ENCODE peak calls at places on chromosomes 12 and 14, in five cellular contexts. A, F, M, Y and Z are unnamed samples.

GRCh38 chr12:57761391-57761998 is 5.4 kb downstream of the CYP27B1 start:
- DNase-seq in A (no peak), F (no peak), Y (no peak), M (no peak), Z (no peak)

GRCh38 chr12:107610030-107610859 is 75.4 kb upstream of the PWP1 start:
- DNase-seq in A (no peak), F (peak), M (no peak), Y (peak), Z (no peak)

GRCh38 chr12:92028039-92028709 is 117.5 kb downstream of the BTG1 start:
- DNase-seq in Y (no peak), F (no peak), A (no peak), M (no peak), Z (no peak)

GRCh38 chr12:121560392-121561021 is 20.3 kb downstream of the KDM2B start:
- DNase-seq in F (no peak), M (no peak), A (no peak), Y (peak), Z (no peak)

GRCh38 chr12:32369202-32369601 is 30.2 kb upstream of the FGD4 start:
- DNase-seq in A (no peak), Y (no peak), F (no peak), M (no peak), Z (no peak)

GRCh38 chr14:53929871-53930685 is 26.5 kb downstream of the BMP4 start:
- DNase-seq in M (peak), A (no peak), F (no peak), Y (peak), Z (no peak)

GRCh38 chr14:72924332-72924731 is 1.9 kb upstream of the DCAF4 start:
- DNase-seq in A (no peak), M (no peak), F (no peak), Y (no peak), Z (no peak)

GRCh38 chr12:92010853-92011701 is 134.6 kb downstream of the BTG1 start:
- DNase-seq in Y (no peak), A (no peak), M (no peak), F (no peak), Z (no peak)

GRCh38 chr12:70319632-70320031 is 46.5 kb upstream of the KCNMB4 start:
- DNase-seq in A (no peak), Y (no peak), M (no peak), F (no peak), Z (no peak)

GRCh38 chr14:55514819-55515470 is 65.1 kb upstream of the KTN1 start:
- DNase-seq in Y (no peak), F (no peak), A (no peak), M (no peak), Z (no peak)

GRCh38 chr14:51014086-51014485 is 69.8 kb upstream of the PYGL start:
- DNase-seq in Y (no peak), A (no peak), F (no peak), M (no peak), Z (no peak)

GRCh38 chr12:99455350-99456037 is 192.1 kb upstream of the GARIN6 start:
- DNase-seq in M (no peak), Y (peak), F (no peak), A (no peak), Z (no peak)

GRCh38 chr14:99884834-99885648 is 91.8 kb downstream of the EML1 start:
- DNase-seq in F (no peak), A (no peak), M (peak), Y (no peak), Z (no peak)

GRCh38 chr12:52260351-52261210 is 13.9 kb upstream of the KRT86 start:
- DNase-seq in A (no peak), F (no peak), M (no peak), Y (no peak), Z (no peak)

GRCh38 chr12:2543801-2544200 is 251.0 kb upstream of the FKBP4 start:
- DNase-seq in M (no peak), F (no peak), A (no peak), Y (no peak), Z (no peak)

GRCh38 chr14:51095854-51096823 is 1.2 kb upstream of the TRIM9 start:
- DNase-seq in Y (no peak), M (no peak), F (no peak), A (peak), Z (no peak)

GRCh38 chr12:77940011-77940423 is 109.3 kb downstream of the NAV3 start:
- DNase-seq in M (no peak), Y (peak), F (no peak), A (no peak), Z (no peak)

GRCh38 chr14:58730793-58731464 is 93.2 kb downstream of the DACT1 start:
- DNase-seq in A (no peak), Y (no peak), M (no peak), F (no peak), Z (no peak)

GRCh38 chr14:52706286-52706685 is 714 bp upstream of the PSMC6 start:
- DNase-seq in F (peak), A (peak), Y (no peak), M (no peak), Z (no peak)

GRCh38 chr12:991350-992278 is 591 bp downstream of the ERC1 start:
- DNase-seq in F (no peak), A (no peak), Y (peak), M (no peak), Z (peak)

GRCh38 chr14:97916100-97916499 is 1118.9 kb downstream of the VRK1 start:
- DNase-seq in M (no peak), Y (no peak), A (no peak), F (no peak), Z (no peak)